ENCODE peak calls at places on chromosomes 3 and 15, in five cellular contexts. K is tibial artery, R is AG04450, T is psoas muscle, S is substantia nigra. A is an unnamed sample.
A peak's percentile ranks its signal among the peaks of the same experiment; 100 is the strongest.

GRCh38 chr3:67550541-67550940 is 103.9 kb downstream of the SUCLG2 start:
- DNase-seq in K (no peak), R (no peak), T (no peak), S (no peak), A (no peak)

GRCh38 chr15:34362047-34362773 is 4.8 kb downstream of the LPCAT4 start:
- DNase-seq in K (no peak), R (no peak), T (no peak), S (no peak), A (no peak)

GRCh38 chr3:156811092-156811862 is 14.9 kb upstream of the LEKR1 start:
- DNase-seq in K (no peak), R (no peak), T (no peak), S (no peak), A (no peak)

GRCh38 chr3:111907151-111907550 is 48.1 kb downstream of the PHLDB2 start:
- DNase-seq in K (no peak), R (no peak), T (no peak), S (no peak), A (no peak)

GRCh38 chr3:54065140-54065539 is 57.2 kb upstream of the CACNA2D3 start:
- DNase-seq in K (no peak), R (no peak), T (no peak), S (no peak), A (no peak)

GRCh38 chr3:188518416-188518815 is 364.5 kb downstream of the LPP start:
- DNase-seq in K (no peak), R (no peak), T (no peak), S (no peak), A (no peak)

GRCh38 chr15:89402406-89402805 is 67.8 kb upstream of the POLG start:
- DNase-seq in K (no peak), R (no peak), T (no peak), S (no peak), A (no peak)

GRCh38 chr15:77810180-77810579 is 177.5 kb upstream of the LINGO1 start:
- DNase-seq in K (no peak), R (no peak), T (no peak), S (no peak), A (no peak)

GRCh38 chr3:183161552-183162345 is 785 bp downstream of the LAMP3 start:
- DNase-seq in K (no peak), R (no peak), T (no peak), S (no peak), A (no peak)

GRCh38 chr15:90104551-90104950 is 2.3 kb upstream of the IDH2 start:
- DNase-seq in K (peak; percentile 51), R (no peak), T (no peak), S (no peak), A (no peak)

GRCh38 chr15:71109130-71109529 is 6.1 kb upstream of the THSD4 start:
- DNase-seq in K (no peak), R (no peak), T (no peak), S (no peak), A (no peak)

GRCh38 chr3:42270561-42270960 is 4.6 kb upstream of the CCK start:
- DNase-seq in K (no peak), R (no peak), T (no peak), S (no peak), A (no peak)

GRCh38 chr3:125051715-125052581 is 3.8 kb downstream of the HEG1 start:
- DNase-seq in K (peak; percentile 81), R (no peak), T (peak; percentile 69), S (no peak), A (peak; percentile 76)

GRCh38 chr3:18442743-18443669 is 17.9 kb upstream of the SATB1 start:
- DNase-seq in K (no peak), R (no peak), T (no peak), S (no peak), A (no peak)

GRCh38 chr3:134681527-134681910 is 30.7 kb upstream of the KY start:
- DNase-seq in K (no peak), R (no peak), T (no peak), S (no peak), A (no peak)

GRCh38 chr3:43289401-43289800 is 3.1 kb downstream of the SNRK start:
- DNase-seq in K (no peak), R (no peak), T (no peak), S (no peak), A (no peak)

GRCh38 chr3:193826126-193826795 is 233.3 kb downstream of the OPA1 start:
- DNase-seq in K (no peak), R (peak; percentile 8), T (peak; percentile 33), S (no peak), A (no peak)

GRCh38 chr15:68833734-68834334 is 13.1 kb upstream of the ANP32A start:
- DNase-seq in K (no peak), R (no peak), T (no peak), S (no peak), A (no peak)

GRCh38 chr3:41308119-41308518 is 108.8 kb downstream of the CTNNB1 start:
- DNase-seq in K (no peak), R (no peak), T (no peak), S (no peak), A (no peak)

GRCh38 chr3:100295089-100295488 is 34.3 kb downstream of the TBC1D23 start:
- DNase-seq in K (no peak), R (no peak), T (no peak), S (no peak), A (no peak)

GRCh38 chr15:44956388-44956787 is at the start of gene TERB2:
- DNase-seq in K (no peak), R (no peak), T (no peak), S (no peak), A (no peak)

GRCh38 chr15:65421360-65422215 is 1.2 kb downstream of the IGDCC4 start:
- DNase-seq in K (peak; percentile 74), R (peak; percentile 46), T (peak; percentile 65), S (peak; percentile 43), A (peak; percentile 69)

GRCh38 chr3:36837089-36837488 is 72.7 kb upstream of the DCLK3 start:
- DNase-seq in K (no peak), R (no peak), T (no peak), S (no peak), A (no peak)

GRCh38 chr15:69410290-69410874 is 3.8 kb upstream of the KIF23 start:
- DNase-seq in K (no peak), R (no peak), T (no peak), S (peak; percentile 11), A (no peak)

GRCh38 chr3:158991146-158991705 is 189.4 kb downstream of the MFSD1 start:
- DNase-seq in K (no peak), R (no peak), T (no peak), S (no peak), A (no peak)

GRCh38 chr15:77650285-77650684 is 17.6 kb upstream of the LINGO1 start:
- DNase-seq in K (no peak), R (no peak), T (no peak), S (peak; percentile 18), A (no peak)

GRCh38 chr15:55914446-55914845 is 79.0 kb downstream of the NEDD4 start:
- DNase-seq in K (no peak), R (no peak), T (no peak), S (no peak), A (no peak)

GRCh38 chr15:55915876-55916567 is 77.4 kb downstream of the NEDD4 start:
- DNase-seq in K (no peak), R (no peak), T (no peak), S (no peak), A (no peak)

GRCh38 chr15:55912982-55913381 is 80.4 kb downstream of the NEDD4 start:
- DNase-seq in K (no peak), R (no peak), T (no peak), S (no peak), A (no peak)

GRCh38 chr15:55916666-55917409 is 76.6 kb downstream of the NEDD4 start:
- DNase-seq in K (no peak), R (peak; percentile 67), T (no peak), S (no peak), A (no peak)

GRCh38 chr15:55915221-55915620 is 78.2 kb downstream of the NEDD4 start:
- DNase-seq in K (no peak), R (no peak), T (no peak), S (no peak), A (no peak)
- H3K27ac ChIP-seq in K (no peak overlapping the region), R (no peak overlapping the region), T (peak overlapping the region; percentile 82), S (no peak overlapping the region), A (no peak overlapping the region)

GRCh38 chr15:50149090-50149489 is 30.1 kb upstream of the ATP8B4 start:
- DNase-seq in K (no peak), R (no peak), T (no peak), S (no peak), A (no peak)

GRCh38 chr15:50145451-50145872 is 26.4 kb upstream of the ATP8B4 start:
- DNase-seq in K (no peak), R (peak; percentile 65), T (no peak), S (no peak), A (no peak)

GRCh38 chr15:50144342-50145120 is 25.5 kb upstream of the ATP8B4 start:
- DNase-seq in K (no peak), R (no peak), T (no peak), S (no peak), A (no peak)

GRCh38 chr15:50148362-50148963 is 29.4 kb upstream of the ATP8B4 start:
- DNase-seq in K (no peak), R (peak; percentile 37), T (no peak), S (no peak), A (no peak)

DNA sequence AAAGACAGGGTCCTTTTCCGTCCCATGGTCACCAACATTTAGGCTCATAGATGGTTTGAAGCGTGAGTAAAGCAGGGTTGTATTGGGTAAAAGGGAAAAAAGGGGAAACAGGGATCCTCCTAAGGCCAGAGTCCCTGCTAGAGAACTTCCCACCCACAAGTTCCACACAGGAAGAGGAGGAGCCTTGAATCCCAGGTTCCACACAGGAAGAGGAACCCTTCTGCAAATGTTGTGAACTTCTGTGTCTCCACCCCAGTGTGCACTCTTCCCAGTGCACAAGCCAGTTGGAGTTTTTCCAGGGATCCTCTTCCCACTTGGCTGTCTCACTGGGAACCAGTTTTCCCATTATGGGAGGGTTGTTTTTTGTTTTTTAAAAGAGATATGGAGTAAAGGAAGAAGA is 27.6 kb upstream of the ATP8B4 start:
- DNase-seq in K (no peak), R (no peak), T (no peak), S (no peak), A (no peak)
- H3K27ac ChIP-seq in K (no peak overlapping the region), R (no peak overlapping the region), T (no peak overlapping the region), S (no peak overlapping the region), A (no peak overlapping the region)

DNA sequence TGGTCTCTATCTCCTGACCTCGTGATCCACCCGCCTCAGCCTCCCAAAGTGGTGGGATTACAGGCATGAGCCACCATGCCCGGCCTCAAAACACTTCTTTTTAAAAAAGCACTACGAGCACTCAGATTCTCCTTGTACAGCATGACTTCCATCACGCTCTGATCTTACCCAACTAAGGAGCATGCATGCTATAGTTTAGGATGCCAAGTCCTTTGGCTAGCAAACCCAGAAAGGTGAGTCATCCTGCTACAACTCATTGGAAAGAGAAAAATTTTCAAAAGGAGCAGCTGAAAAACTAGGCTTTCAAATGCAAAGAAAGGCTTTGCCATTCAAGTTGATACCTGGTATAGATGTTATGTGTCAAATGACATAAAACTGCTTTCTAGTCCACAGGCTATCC is 70.3 kb upstream of the PRICKLE2 start:
- DNase-seq in K (no peak), R (peak; percentile 75), T (no peak), S (no peak), A (no peak)
- H3K27ac ChIP-seq in K (peak overlapping the region; percentile 59), R (no peak overlapping the region), T (no peak overlapping the region), S (no peak overlapping the region), A (no peak overlapping the region)

DNA sequence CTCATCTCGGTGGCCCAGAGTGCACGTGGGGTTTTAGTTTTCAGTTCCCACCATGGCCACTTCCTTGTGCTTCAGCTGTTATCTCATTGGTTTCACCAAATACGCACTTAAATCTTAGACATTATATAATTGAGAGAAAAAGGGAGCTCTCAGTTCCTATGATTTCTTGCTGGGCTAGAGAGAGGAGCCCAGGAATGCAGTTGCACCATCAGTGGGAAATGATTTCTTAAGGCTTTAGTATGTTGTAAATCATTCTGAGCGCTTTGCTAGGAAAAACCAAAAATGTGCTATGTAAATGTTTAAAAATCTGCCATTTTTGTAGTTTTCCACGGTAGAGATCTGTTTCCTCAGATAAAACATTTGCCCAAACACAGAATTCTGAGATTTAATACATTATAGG is 53.2 kb downstream of the OXNAD1 start:
- DNase-seq in K (no peak), R (peak; percentile 57), T (no peak), S (no peak), A (no peak)
- H3K27ac ChIP-seq in K (no peak overlapping the region), R (peak overlapping the region; percentile 71), T (no peak overlapping the region), S (no peak overlapping the region), A (no peak overlapping the region)

A was measured in aorta.